ENCODE peak calls at places on chromosomes 2 and 18, in four cellular contexts. J is mesenchymal stem cell; F is Karpas-422; Y is activated CD4-positive, alpha-beta T cell treated with anti-CD3 and anti-CD28 coated beads for 24 hours. K is an unnamed sample.

GRCh38 chr18:53753616-53754015 is 470.9 kb downstream of the MBD2 start:
- DNase-seq in J (no peak), Y (no peak), F (no peak), K (no peak)

GRCh38 chr2:98464772-98465310 is 20.2 kb downstream of the INPP4A start:
- DNase-seq in Y (no peak), F (no peak), J (peak; percentile 32), K (peak; percentile 84)

GRCh38 chr2:72985891-72986683 is 68.8 kb downstream of the EMX1 start:
- DNase-seq in F (no peak), Y (no peak), J (no peak), K (no peak)

GRCh38 chr2:98839292-98839691 is 96.7 kb downstream of the CRACDL start:
- DNase-seq in F (no peak), Y (no peak), J (no peak), K (no peak)

GRCh38 chr2:230925443-230925878 is 419 bp upstream of the GPR55 start:
- DNase-seq in Y (no peak), J (no peak), F (no peak), K (no peak)

GRCh38 chr18:28767201-28767600 is 590.3 kb upstream of the CDH2 start:
- DNase-seq in F (no peak), J (peak; percentile 47), Y (no peak), K (no peak)

GRCh38 chr2:101401906-101402305 is 14.6 kb upstream of the CREG2 start:
- DNase-seq in F (no peak), Y (no peak), J (no peak), K (no peak)

GRCh38 chr2:241659150-241659739 is 21.8 kb downstream of the ATG4B start:
- DNase-seq in J (peak; percentile 78), Y (peak; percentile 18), F (peak; percentile 86), K (peak; percentile 59)

GRCh38 chr2:239006886-239007285 is 159.0 kb downstream of the TWIST2 start:
- DNase-seq in F (no peak), J (no peak), Y (no peak), K (no peak)

GRCh38 chr2:216319771-216320170 is 52.5 kb downstream of the MARCHF4 start:
- DNase-seq in J (peak; percentile 52), F (no peak), Y (no peak), K (no peak)

GRCh38 chr2:29766191-29766590 is 155.2 kb downstream of the ALK start:
- DNase-seq in Y (no peak), F (no peak), J (no peak), K (no peak)

GRCh38 chr18:2706903-2707302 is 51.4 kb downstream of the SMCHD1 start:
- DNase-seq in F (no peak), J (no peak), Y (no peak), K (no peak)

GRCh38 chr2:10909050-10909995 is 2.4 kb upstream of the KCNF1 start:
- DNase-seq in F (peak; percentile 88), J (peak; percentile 23), Y (no peak), K (no peak)

GRCh38 chr2:64794426-64794995 is 140.8 kb upstream of the SERTAD2 start:
- DNase-seq in J (no peak), Y (no peak), F (peak; percentile 84), K (no peak)

GRCh38 chr2:108106746-108107145 is 120.4 kb downstream of the SLC5A7 start:
- DNase-seq in F (no peak), J (no peak), Y (no peak), K (no peak)

GRCh38 chr2:157424374-157424773 is 19.5 kb downstream of the CYTIP start:
- DNase-seq in Y (no peak), F (no peak), J (no peak), K (no peak)

GRCh38 chr18:61596296-61596695 is 263.1 kb downstream of the CDH20 start:
- DNase-seq in Y (no peak), J (no peak), F (no peak), K (no peak)

GRCh38 chr18:23406271-23406787 is 46.8 kb upstream of the RIOK3 start:
- DNase-seq in F (no peak), Y (no peak), J (peak; percentile 53), K (no peak)

GRCh38 chr2:86037795-86038192 is 67.9 kb downstream of the POLR1A start:
- DNase-seq in J (no peak), Y (no peak), F (no peak), K (peak; percentile 77)

GRCh38 chr2:44275915-44276279 is 617 bp downstream of the SLC3A1 start:
- DNase-seq in F (no peak), Y (no peak), J (peak; percentile 52), K (no peak)

GRCh38 chr2:7925506-7925905 is 756.4 kb upstream of the ID2 start:
- DNase-seq in J (no peak), F (no peak), Y (no peak), K (no peak)

GRCh38 chr2:175744000-175744399 is 258.1 kb downstream of the LNPK start:
- DNase-seq in J (no peak), Y (no peak), F (no peak), K (no peak)

GRCh38 chr2:3490191-3491158 is 28.9 kb downstream of the ADI1 start:
- DNase-seq in Y (no peak), F (no peak), J (no peak), K (no peak)

GRCh38 chr2:121696410-121696930 is 40.2 kb downstream of the NIFK start:
- DNase-seq in Y (no peak), F (no peak), J (no peak), K (no peak)

GRCh38 chr2:7363906-7364305 is 446.7 kb downstream of the RNF144A start:
- DNase-seq in J (no peak), Y (no peak), F (peak; percentile 61), K (no peak)

GRCh38 chr2:239688098-239688497 is 287.3 kb upstream of the HDAC4 start:
- DNase-seq in F (no peak), J (no peak), Y (no peak), K (peak; percentile 34)

K was measured in activated CD8-positive, alpha-beta memory T cell treated with anti-CD3 and anti-CD28 coated beads, Interleukin-2, amount 10 ng/mL, durations not matched to agents 7 days and 5 days.